ENCODE peak calls at places on chromosomes 6 and 20, in four cellular contexts. F, J, Q and B are unnamed samples.

GRCh38 chr6:13367396-13367795 is 39.1 kb upstream of the TBC1D7 start:
- DNase-seq in F (no peak), J (no peak), Q (no peak), B (no peak)

GRCh38 chr6:30615219-30615957 is 1.7 kb downstream of the PPP1R10 start:
- DNase-seq in F (peak; percentile 46), J (no peak), Q (peak; percentile 91), B (peak; percentile 34)

GRCh38 chr20:20410678-20411077 is 42.8 kb downstream of the INSM1 start:
- DNase-seq in F (peak; percentile 67), J (no peak), Q (no peak), B (no peak)

GRCh38 chr6:11354019-11354418 is 121.6 kb upstream of the NEDD9 start:
- DNase-seq in F (no peak), J (no peak), Q (peak; percentile 32), B (no peak)

GRCh38 chr20:22686097-22686496 is 101.7 kb upstream of the FOXA2 start:
- DNase-seq in F (peak; percentile 69), J (no peak), Q (no peak), B (no peak)

GRCh38 chr6:30060634-30060981 is 457 bp upstream of the POLR1H start:
- DNase-seq in F (peak; percentile 45), J (no peak), Q (no peak), B (peak; percentile 35)

GRCh38 chr6:144595266-144595665 is 310.1 kb downstream of the UTRN start:
- DNase-seq in F (no peak), J (no peak), Q (peak; percentile 88), B (no peak)

GRCh38 chr6:117783280-117783679 is 108.0 kb downstream of the NUS1 start:
- DNase-seq in F (no peak), J (no peak), Q (no peak), B (no peak)

GRCh38 chr6:39189915-39190544 is 39.2 kb downstream of the KCNK5 start:
- DNase-seq in F (peak; percentile 71), J (peak; percentile 76), Q (no peak), B (no peak)

GRCh38 chr20:61117725-61118124 is 134.3 kb upstream of the CDH4 start:
- DNase-seq in F (no peak), J (no peak), Q (peak; percentile 3), B (no peak)

GRCh38 chr6:43221046-43221773 is 8.1 kb downstream of the DNPH1 start:
- DNase-seq in F (no peak), J (no peak), Q (no peak), B (no peak)

GRCh38 chr20:59784365-59785117 is 148.9 kb downstream of the SYCP2 start:
- DNase-seq in F (no peak), J (no peak), Q (no peak), B (peak; percentile 2)

GRCh38 chr6:99195986-99196655 is 153.4 kb downstream of the FAXC start:
- DNase-seq in F (no peak), J (no peak), Q (no peak), B (no peak)

GRCh38 chr20:18267815-18268214 is 20.5 kb upstream of the ZNF133 start:
- DNase-seq in F (no peak), J (no peak), Q (no peak), B (no peak)

GRCh38 chr6:40779399-40779798 is 192.2 kb upstream of the LRFN2 start:
- DNase-seq in F (no peak), J (no peak), Q (no peak), B (no peak)

GRCh38 chr6:4645713-4646356 is 130.4 kb upstream of the CDYL start:
- DNase-seq in F (no peak), J (no peak), Q (no peak), B (no peak)

GRCh38 chr6:57165080-57165479 is 7.0 kb upstream of the BAG2 start:
- DNase-seq in F (no peak), J (no peak), Q (no peak), B (no peak)

GRCh38 chr6:93403390-93403789 is 16.0 kb downstream of the EPHA7 start:
- DNase-seq in F (no peak), J (no peak), Q (no peak), B (no peak)

GRCh38 chr6:132130530-132131298 is 179.5 kb upstream of the CCN2 start:
- DNase-seq in F (no peak), J (peak; percentile 77), Q (peak; percentile 56), B (no peak)

GRCh38 chr20:45890077-45890996 is 671 bp downstream of the NEURL2 start:
- DNase-seq in F (peak; percentile 89), J (peak; percentile 95), Q (peak; percentile 61), B (peak; percentile 56)
- TF ChIP-seq CTCF in F (peak; percentile 72), J (peak; percentile 42), Q (peak; percentile 79), B (peak; percentile 67)

GRCh38 chr6:5746392-5747140 is 260.2 kb downstream of the NRN1 start:
- DNase-seq in F (peak; percentile 25), J (no peak), Q (no peak), B (no peak)
- TF ChIP-seq CTCF in F (no peak), J (no peak), Q (peak; percentile 26), B (no peak)

GRCh38 chr6:163364641-163365040 is 49.9 kb upstream of the QKI start:
- DNase-seq in F (no peak), J (no peak), Q (no peak), B (no peak)
- TF ChIP-seq CTCF in F (no peak), J (no peak), Q (no peak), B (no peak)

GRCh38 chr20:3727333-3728035 is 5.0 kb upstream of the HSPA12B start:
- DNase-seq in F (no peak), J (peak; percentile 16), Q (peak; percentile 32), B (no peak)
- TF ChIP-seq CTCF in F (no peak), J (no peak), Q (no peak), B (no peak)

GRCh38 chr20:43954704-43955243 is 40.1 kb downstream of the TOX2 start:
- DNase-seq in F (no peak), J (no peak), Q (no peak), B (no peak)

GRCh38 chr20:43955244-43956191 is 40.9 kb downstream of the TOX2 start:
- DNase-seq in F (no peak), J (no peak), Q (peak; percentile 79), B (peak; percentile 35)

GRCh38 chr20:43949741-43950618 is 35.3 kb downstream of the TOX2 start:
- DNase-seq in F (peak; percentile 45), J (no peak), Q (no peak), B (peak; percentile 72)

GRCh38 chr20:43957392-43957791 is 42.7 kb downstream of the TOX2 start:
- DNase-seq in F (no peak), J (no peak), Q (no peak), B (no peak)

DNA sequence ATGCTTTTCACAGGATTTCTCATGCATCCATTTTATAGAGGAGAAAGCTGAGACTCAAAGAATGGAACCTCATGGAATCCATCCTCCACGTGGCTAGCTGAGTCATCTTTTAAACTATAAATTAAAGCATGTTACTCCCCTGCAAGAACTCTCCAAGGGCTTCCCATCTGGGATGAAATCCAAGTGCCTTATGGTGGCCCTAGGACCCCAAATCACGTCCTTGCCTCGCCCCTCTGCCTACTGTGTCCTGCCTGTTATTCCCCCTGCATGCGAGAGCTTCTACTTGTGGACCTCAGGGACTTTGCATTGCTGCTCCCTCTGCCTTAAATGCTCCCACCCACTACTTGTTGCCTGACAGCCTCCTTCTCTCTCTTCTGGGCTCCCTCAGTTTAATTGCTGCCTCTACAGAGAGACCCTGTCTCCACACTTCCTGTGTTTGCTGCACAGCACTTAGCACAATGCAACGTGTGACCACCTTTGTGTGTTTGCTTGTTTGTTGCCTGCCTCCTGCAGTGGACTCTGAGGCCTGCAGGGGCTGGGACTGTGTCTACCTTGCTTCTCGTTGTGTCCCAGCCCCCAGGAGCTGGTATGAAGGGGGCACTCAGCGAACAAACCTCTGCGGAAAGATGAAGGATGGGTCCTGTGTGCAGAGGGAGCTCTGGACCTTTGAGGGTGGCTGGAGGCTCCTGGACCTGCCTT is 39.4 kb downstream of the TOX2 start:
- DNase-seq in F (no peak), J (no peak), Q (no peak), B (no peak)
- TF ChIP-seq CTCF in F (no peak), J (no peak), Q (no peak), B (no peak)

GRCh38 chr6:1554241-1554880 is 55.4 kb upstream of the FOXC1 start:
- DNase-seq in F (no peak), J (no peak), Q (no peak), B (peak; percentile 47)

GRCh38 chr6:1558388-1558787 is 51.3 kb upstream of the FOXC1 start:
- DNase-seq in F (no peak), J (no peak), Q (no peak), B (no peak)

GRCh38 chr6:1552296-1552761 is 57.4 kb upstream of the FOXC1 start:
- DNase-seq in F (no peak), J (no peak), Q (no peak), B (no peak)

GRCh38 chr6:1553562-1554088 is 56.1 kb upstream of the FOXC1 start:
- DNase-seq in F (no peak), J (no peak), Q (no peak), B (no peak)

DNA sequence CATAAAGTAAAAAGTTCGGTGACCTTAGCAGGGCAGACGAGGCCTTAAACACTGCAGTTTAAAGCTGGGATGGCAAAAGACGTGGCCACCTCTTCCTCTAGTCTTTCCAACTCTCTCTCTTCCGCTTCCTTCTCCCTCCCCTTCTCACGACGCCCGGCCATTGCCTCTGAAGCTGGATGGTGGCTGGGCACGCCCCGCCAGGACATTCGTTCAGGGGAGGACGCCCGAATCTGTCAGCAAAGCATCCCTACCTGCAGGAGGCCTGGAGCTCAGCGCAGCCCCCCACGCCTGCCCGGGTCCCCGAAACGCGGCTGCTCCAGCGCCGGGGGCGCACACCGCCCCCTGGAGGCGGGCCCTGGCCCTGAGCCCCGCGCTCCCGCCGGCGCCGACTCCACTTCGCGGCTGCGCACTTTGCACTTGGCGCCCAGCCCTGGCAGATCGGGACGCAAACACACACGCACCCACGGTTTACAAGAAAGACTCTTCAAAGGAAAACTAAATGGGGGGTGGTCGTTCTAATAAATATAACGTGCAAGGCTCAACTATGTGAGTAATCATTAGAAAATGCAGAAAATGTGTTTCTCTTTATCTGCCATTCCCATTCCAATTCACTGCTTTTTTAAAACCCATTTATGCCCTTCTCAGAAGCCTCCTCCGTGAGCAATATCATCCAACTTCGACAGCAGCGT is 54.7 kb upstream of the FOXC1 start:
- DNase-seq in F (peak; percentile 76), J (peak; percentile 84), Q (no peak), B (peak; percentile 69)
- TF ChIP-seq CTCF in F (peak; percentile 66), J (peak; percentile 34), Q (peak; percentile 66), B (peak; percentile 84)

DNA sequence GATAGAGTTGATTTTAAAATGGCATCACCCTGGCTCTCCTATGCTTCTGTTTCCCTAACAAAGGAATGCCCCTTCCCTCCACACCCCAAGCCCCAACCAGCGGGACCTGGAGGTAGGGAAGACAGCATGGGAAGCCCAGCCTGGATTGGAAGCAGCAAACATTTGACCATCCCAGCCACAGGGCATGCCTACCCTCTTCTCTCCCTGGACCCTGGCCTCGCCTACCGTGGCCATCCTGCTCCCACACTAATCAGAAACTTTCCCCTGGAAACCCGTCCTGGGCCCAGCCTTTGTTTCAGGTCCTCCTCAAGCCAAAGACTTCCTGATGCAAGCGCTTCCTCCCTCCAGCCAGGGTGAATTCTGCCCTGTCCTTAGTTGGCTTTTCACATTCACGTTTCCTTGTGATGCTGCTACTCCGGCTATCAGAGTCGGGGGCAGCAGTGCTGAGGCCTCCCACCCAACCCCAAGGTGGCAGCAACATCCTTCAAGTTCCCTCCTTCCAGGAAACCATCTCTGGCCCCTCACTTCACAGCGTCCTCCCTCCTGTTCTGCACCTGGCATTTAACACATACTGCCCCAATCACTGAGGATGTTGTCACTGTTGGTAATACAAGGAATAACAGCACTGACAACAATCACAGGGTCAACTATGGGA is 18.2 kb upstream of the ANGPT4 start:
- DNase-seq in F (no peak), J (no peak), Q (no peak), B (no peak)
- TF ChIP-seq CTCF in F (no peak), J (no peak), Q (no peak), B (no peak)